ENCODE peak calls at places on chromosomes 6 and 20, in nine cellular contexts. I is GM23248; E is CD8-positive, alpha-beta memory T cell; J is CD4-positive, CD25-positive, alpha-beta regulatory T cell; U is AG04450; T is lower lobe of right lung; D is H1; O is breast epithelium; F is left ventricle myocardium inferior. Q is an unnamed sample. For H3K9me3, the result is how much of the 10 kb centered on the place peaks cover.

GRCh38 chr6:76861403-76861802 is 601.9 kb downstream of the HTR1B start:
- DNase-seq in I (peak), E (no peak), J (no peak), U (no peak), T (no peak), D (no peak), O (no peak), F (no peak), Q (no peak)

GRCh38 chr20:10696650-10697049 is 22.9 kb upstream of the JAG1 start:
- DNase-seq in I (no peak), E (no peak), J (no peak), U (no peak), T (no peak), D (peak), O (no peak), F (no peak), Q (no peak)

GRCh38 chr6:151095538-151096254 is 144.1 kb upstream of the AKAP12 start:
- DNase-seq in I (no peak), E (no peak), J (no peak), U (no peak), T (no peak), D (no peak), O (no peak), F (no peak), Q (no peak)

GRCh38 chr20:32368930-32369329 is 10.8 kb downstream of the ASXL1 start:
- DNase-seq in I (peak), E (no peak), J (no peak), U (no peak), T (no peak), D (no peak), O (no peak), F (no peak), Q (no peak)

GRCh38 chr6:36852481-36853147 is 13.4 kb upstream of the CPNE5 start:
- DNase-seq in I (peak), E (no peak), J (no peak), U (no peak), T (no peak), D (no peak), O (no peak), F (no peak), Q (no peak)

GRCh38 chr6:135871296-135871695 is 19.8 kb downstream of the PDE7B start:
- DNase-seq in I (peak), E (no peak), J (no peak), U (no peak), T (no peak), D (no peak), O (no peak), F (no peak), Q (no peak)

GRCh38 chr6:43742931-43743632 is 26.9 kb upstream of the VEGFA start:
- DNase-seq in I (no peak), E (no peak), J (no peak), U (no peak), T (no peak), D (no peak), O (no peak), F (no peak), Q (peak)

GRCh38 chr20:11797161-11797560 is 120.5 kb upstream of the BTBD3 start:
- DNase-seq in I (peak), E (no peak), J (no peak), U (no peak), T (no peak), D (no peak), O (no peak), F (no peak), Q (no peak)

GRCh38 chr6:7976485-7977010 is 66.0 kb upstream of the TXNDC5 start:
- DNase-seq in I (peak), E (no peak), J (no peak), U (no peak), T (no peak), D (no peak), O (no peak), F (no peak), Q (no peak)

GRCh38 chr20:53032021-53033001 is 60.2 kb downstream of the TSHZ2 start:
- DNase-seq in I (peak), E (no peak), J (no peak), U (no peak), T (no peak), D (no peak), O (peak), F (no peak), Q (no peak)

GRCh38 chr6:21438986-21439352 is 154.6 kb upstream of the SOX4 start:
- DNase-seq in I (peak), E (no peak), J (no peak), U (no peak), T (no peak), D (no peak), O (no peak), F (no peak), Q (no peak)

GRCh38 chr6:69881322-69882151 is 15.2 kb downstream of the COL19A1 start:
- DNase-seq in I (no peak), E (no peak), J (no peak), U (no peak), T (no peak), D (no peak), O (no peak), F (no peak), Q (no peak)

GRCh38 chr6:32244946-32245398 is 21.1 kb upstream of the NOTCH4 start:
- DNase-seq in I (peak), E (peak), J (peak), U (peak), T (peak), D (peak), O (peak), F (peak), Q (peak)

GRCh38 chr6:164926686-164927085 is 382.7 kb downstream of the C6orf118 start:
- DNase-seq in I (no peak), E (no peak), J (no peak), U (no peak), T (no peak), D (no peak), O (no peak), F (no peak), Q (no peak)

DNA sequence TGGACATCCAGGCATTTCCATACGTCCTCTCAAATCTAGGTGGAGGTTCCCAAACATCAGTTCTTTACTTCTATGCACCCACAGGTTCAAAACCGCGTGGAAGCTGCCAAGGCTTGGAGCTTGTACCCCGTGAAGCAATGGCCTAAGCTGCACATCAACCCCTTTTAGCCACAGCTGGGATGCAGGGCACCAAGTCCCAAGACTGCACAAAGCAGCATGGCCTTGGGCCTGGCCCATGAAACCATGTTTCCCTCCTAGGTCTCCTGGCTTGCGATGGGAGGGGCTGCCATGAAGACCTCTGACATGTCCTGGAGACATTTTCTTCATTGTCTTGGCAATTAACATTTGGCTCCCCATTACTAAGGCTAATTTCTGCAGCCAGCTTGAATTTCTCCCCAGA is 88.9 kb upstream of the CBLN4 start:
- DNase-seq in I (no peak), E (no peak), J (no peak), U (no peak), T (no peak), D (no peak), O (no peak), F (no peak), Q (no peak)
- H3K9me3 ChIP-seq in I (under half), E (under half), J (under half), U (under half), T (under half), D (half or more), O (under half), F (under half), Q (under half)

GRCh38 chr20:63317601-63318291 is 24.8 kb downstream of the COL20A1 start:
- DNase-seq in I (no peak), E (no peak), J (no peak), U (no peak), T (no peak), D (no peak), O (no peak), F (no peak), Q (no peak)
- H3K9me3 ChIP-seq in I (under half), E (under half), J (under half), U (under half), T (under half), D (under half), O (under half), F (under half), Q (under half)

GRCh38 chr6:347232-347631 is 44.3 kb upstream of the IRF4 start:
- DNase-seq in I (no peak), E (no peak), J (no peak), U (no peak), T (no peak), D (no peak), O (no peak), F (no peak), Q (peak)

GRCh38 chr6:349491-349921 is 42.0 kb upstream of the IRF4 start:
- DNase-seq in I (no peak), E (no peak), J (no peak), U (no peak), T (peak), D (no peak), O (no peak), F (no peak), Q (no peak)

GRCh38 chr6:347951-348859 is 43.3 kb upstream of the IRF4 start:
- DNase-seq in I (no peak), E (no peak), J (no peak), U (no peak), T (peak), D (no peak), O (no peak), F (peak), Q (no peak)

GRCh38 chr6:350371-350770 is 41.2 kb upstream of the IRF4 start:
- DNase-seq in I (no peak), E (no peak), J (no peak), U (no peak), T (no peak), D (no peak), O (no peak), F (no peak), Q (no peak)

GRCh38 chr6:348860-349396 is 42.6 kb upstream of the IRF4 start:
- DNase-seq in I (no peak), E (no peak), J (no peak), U (no peak), T (peak), D (no peak), O (no peak), F (no peak), Q (peak)
- H3K9me3 ChIP-seq in I (under half), E (under half), J (under half), U (half or more), T (under half), D (under half), O (under half), F (under half), Q (under half)

GRCh38 chr6:155344341-155345006 is 30.2 kb upstream of the TFB1M start:
- DNase-seq in I (no peak), E (no peak), J (no peak), U (no peak), T (no peak), D (no peak), O (no peak), F (no peak), Q (no peak)
- H3K9me3 ChIP-seq in I (under half), E (under half), J (under half), U (under half), T (under half), D (under half), O (under half), F (half or more), Q (under half)

GRCh38 chr6:67888886-67889681 is 746.0 kb upstream of the ADGRB3 start:
- DNase-seq in I (no peak), E (no peak), J (no peak), U (no peak), T (no peak), D (no peak), O (no peak), F (no peak), Q (no peak)
- H3K9me3 ChIP-seq in I (under half), E (under half), J (under half), U (under half), T (under half), D (under half), O (under half), F (under half), Q (under half)

DNA sequence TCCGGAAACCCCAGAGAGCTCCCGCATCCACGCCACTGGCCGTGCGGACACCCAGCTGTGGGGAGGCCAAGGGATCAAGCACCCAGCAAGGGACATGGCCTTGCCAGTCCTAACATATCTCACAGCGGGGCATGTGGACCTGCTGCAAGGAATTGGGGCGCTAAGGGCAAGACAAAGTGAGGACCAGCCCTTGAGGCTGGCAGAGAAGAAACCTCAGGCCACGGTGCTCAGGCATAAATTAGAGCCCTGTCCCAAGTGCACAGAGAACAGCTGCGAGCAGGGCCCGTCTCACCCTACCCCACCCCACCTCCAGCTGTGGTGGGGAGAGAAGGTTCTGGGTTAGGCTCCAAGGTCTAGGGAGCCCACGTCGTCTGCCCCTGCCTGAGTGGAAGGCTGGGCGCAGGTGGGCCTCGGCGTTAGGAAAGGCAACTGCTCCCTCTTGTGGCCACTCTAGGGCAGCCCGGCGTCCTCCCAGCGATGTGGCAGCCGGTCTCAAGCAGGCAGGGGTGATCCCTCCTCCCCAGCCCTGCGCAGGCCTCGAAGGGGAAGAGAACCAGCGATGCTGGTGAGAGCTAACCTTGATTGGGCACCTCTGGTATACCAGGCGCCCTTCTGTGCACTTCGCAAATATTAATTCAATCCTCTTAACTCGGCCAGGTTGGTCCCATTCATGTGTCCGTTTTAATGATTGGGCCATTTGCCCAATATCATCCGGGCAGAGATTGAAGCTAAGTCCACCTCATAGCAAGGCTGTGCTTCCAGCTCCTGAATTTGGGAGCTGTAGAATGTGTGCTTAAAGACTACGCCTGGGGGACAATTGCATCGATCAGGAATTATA is 235.8 kb downstream of the NFATC2 start:
- DNase-seq in I (peak), E (peak), J (peak), U (peak), T (peak), D (peak), O (peak), F (peak), Q (peak)
- H3K9me3 ChIP-seq in I (under half), E (under half), J (under half), U (under half), T (under half), D (under half), O (under half), F (under half), Q (under half)

DNA sequence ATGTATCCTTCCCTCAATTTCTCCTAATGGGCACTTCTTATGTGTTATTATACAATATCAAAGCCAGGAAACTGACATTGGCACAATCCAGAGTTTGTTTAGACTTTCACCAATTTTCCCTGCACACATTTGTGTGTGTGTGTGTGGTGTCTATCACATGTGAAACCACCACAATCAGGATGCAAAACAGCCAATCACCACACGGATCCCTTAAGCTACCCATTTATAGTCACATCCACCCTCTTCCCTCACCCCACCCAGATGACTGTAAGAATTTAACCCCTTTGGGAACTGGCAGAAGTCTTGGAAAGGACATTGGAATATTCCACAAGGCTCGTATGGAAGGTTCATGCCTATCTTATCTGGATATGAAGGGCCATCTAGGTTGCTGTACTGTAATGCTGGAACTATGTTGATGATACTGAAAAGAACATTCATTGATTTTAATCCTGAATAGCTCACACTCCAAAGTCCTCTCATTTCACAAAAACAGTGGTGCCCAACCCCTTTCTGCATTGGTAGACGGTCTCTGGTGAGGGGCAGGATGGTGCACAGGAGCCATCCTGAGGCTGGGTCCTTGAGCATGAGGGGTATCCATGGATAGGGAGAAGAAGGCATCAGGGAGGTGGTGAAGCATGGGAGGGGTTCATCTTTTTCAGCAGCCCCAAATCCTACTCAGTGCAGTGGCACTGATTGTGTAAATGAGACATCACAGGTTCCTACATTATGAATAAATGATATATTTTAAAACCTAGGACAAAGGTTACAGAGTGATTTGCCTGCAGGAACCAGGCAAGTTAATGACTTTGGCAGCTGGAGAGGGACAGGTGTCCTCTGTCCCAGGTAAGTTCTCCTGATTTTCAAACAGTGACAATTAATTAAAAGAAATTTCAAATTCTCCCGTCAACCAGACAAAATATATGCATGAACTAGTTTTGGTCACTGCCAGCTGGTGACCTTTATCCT is 12.1 kb upstream of the CTCFL start:
- DNase-seq in I (no peak), E (no peak), J (no peak), U (no peak), T (no peak), D (no peak), O (no peak), F (no peak), Q (no peak)
- H3K9me3 ChIP-seq in I (under half), E (under half), J (under half), U (under half), T (under half), D (under half), O (under half), F (under half), Q (under half)

GRCh38 chr6:159983641-159984080 is 14.8 kb downstream of the IGF2R start:
- DNase-seq in I (peak), E (no peak), J (no peak), U (no peak), T (no peak), D (no peak), O (no peak), F (no peak), Q (no peak)
- H3K9me3 ChIP-seq in I (under half), E (under half), J (under half), U (under half), T (under half), D (under half), O (under half), F (under half), Q (under half)

DNA sequence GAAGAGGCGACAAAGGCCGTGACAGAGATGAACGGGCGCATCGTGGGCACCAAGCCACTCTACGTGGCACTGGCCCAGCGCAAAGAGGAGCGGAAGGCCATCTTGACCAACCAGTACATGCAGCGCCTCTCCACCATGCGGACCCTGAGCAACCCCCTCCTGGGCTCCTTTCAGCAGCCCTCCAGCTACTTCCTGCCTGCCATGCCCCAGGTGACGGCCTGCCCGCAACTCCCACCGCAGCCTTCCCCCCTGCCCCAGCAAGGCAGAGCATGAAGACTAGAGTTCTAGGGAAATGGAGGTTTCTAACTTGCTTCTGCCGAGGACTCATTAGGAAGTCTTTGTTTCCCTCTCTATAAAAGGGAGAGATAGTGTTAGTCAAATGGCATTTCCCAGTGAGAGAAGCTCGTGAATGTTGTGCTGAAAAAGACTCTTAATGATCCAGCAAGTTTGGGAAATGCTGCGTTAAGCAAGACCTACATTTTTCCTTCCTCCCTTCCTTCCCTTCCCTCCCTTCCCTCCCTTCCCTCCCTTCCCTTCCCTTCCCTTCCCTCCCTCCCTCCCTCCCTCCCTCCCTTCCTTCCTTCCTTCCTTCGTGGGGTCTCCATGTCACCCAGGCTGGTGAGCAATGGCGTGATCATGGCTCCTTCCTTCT is 20.8 kb downstream of the PABPC1L start:
- DNase-seq in I (no peak), E (no peak), J (no peak), U (no peak), T (no peak), D (no peak), O (no peak), F (no peak), Q (no peak)
- H3K9me3 ChIP-seq in I (under half), E (under half), J (under half), U (under half), T (under half), D (under half), O (under half), F (under half), Q (under half)